ENCODE peak calls at places on chromosomes 2 and 18, in six cellular contexts. T is cardiac fibroblast; I is thoracic aorta; X is CD8-positive, alpha-beta memory T cell; Z is colonic mucosa; J is right cardiac atrium. Y is an unnamed sample.

GRCh38 chr2:157761520-157761919 is 114.6 kb downstream of the ACVR1 start:
- DNase-seq in T (peak), I (no peak), X (no peak), Z (no peak), J (no peak), Y (no peak)

GRCh38 chr18:77021075-77021474 is 111.5 kb downstream of the MBP start:
- DNase-seq in T (no peak), I (no peak), X (no peak), Z (no peak), J (no peak), Y (no peak)

GRCh38 chr18:3458378-3458777 is 8.4 kb downstream of the TGIF1 start:
- DNase-seq in T (no peak), I (no peak), X (no peak), Z (no peak), J (no peak), Y (peak)

GRCh38 chr2:101617786-101618185 is 79.7 kb upstream of the MAP4K4 start:
- DNase-seq in T (no peak), I (no peak), X (no peak), Z (no peak), J (no peak), Y (peak)

GRCh38 chr2:221518201-221518936 is 53.7 kb downstream of the EPHA4 start:
- DNase-seq in T (no peak), I (no peak), X (peak), Z (peak), J (no peak), Y (no peak)

GRCh38 chr2:95240556-95240955 is 33.2 kb downstream of the ZNF892 start:
- DNase-seq in T (no peak), I (no peak), X (no peak), Z (no peak), J (no peak), Y (no peak)

GRCh38 chr2:240836781-240837467 is 16.9 kb upstream of the KIF1A start:
- DNase-seq in T (peak), I (no peak), X (no peak), Z (no peak), J (peak), Y (no peak)

GRCh38 chr2:120267348-120267747 is 14.7 kb downstream of the RALB start:
- DNase-seq in T (no peak), I (no peak), X (no peak), Z (no peak), J (no peak), Y (no peak)

GRCh38 chr18:12773369-12773768 is 70.5 kb downstream of the PSMG2 start:
- DNase-seq in T (no peak), I (no peak), X (no peak), Z (no peak), J (no peak), Y (no peak)

GRCh38 chr2:146931109-146931508 is 913.7 kb upstream of the ACVR2A start:
- DNase-seq in T (no peak), I (no peak), X (no peak), Z (no peak), J (no peak), Y (no peak)

GRCh38 chr2:173407176-173407575 is 52.5 kb downstream of the CDCA7 start:
- DNase-seq in T (no peak), I (no peak), X (no peak), Z (no peak), J (no peak), Y (no peak)

GRCh38 chr2:12347049-12347448 is 369.7 kb upstream of the TRIB2 start:
- DNase-seq in T (no peak), I (no peak), X (no peak), Z (no peak), J (no peak), Y (no peak)

GRCh38 chr2:46388873-46389272 is 90.5 kb upstream of the TMEM247 start:
- DNase-seq in T (no peak), I (no peak), X (no peak), Z (no peak), J (peak), Y (no peak)

GRCh38 chr2:145927398-145927951 is 1407.6 kb upstream of the ZEB2 start:
- DNase-seq in T (peak), I (no peak), X (no peak), Z (no peak), J (no peak), Y (no peak)

GRCh38 chr2:175577405-175577986 is 396.0 kb upstream of the ATP5MC3 start:
- DNase-seq in T (no peak), I (no peak), X (no peak), Z (no peak), J (no peak), Y (no peak)

GRCh38 chr18:28594034-28594433 is 417.1 kb upstream of the CDH2 start:
- DNase-seq in T (peak), I (no peak), X (no peak), Z (no peak), J (no peak), Y (no peak)

GRCh38 chr2:214800180-214800579 is 9.3 kb downstream of the BARD1 start:
- DNase-seq in T (no peak), I (no peak), X (no peak), Z (no peak), J (no peak), Y (no peak)

GRCh38 chr2:122643725-122644329 is 888.4 kb downstream of the TSN start:
- DNase-seq in T (peak), I (no peak), X (no peak), Z (peak), J (no peak), Y (peak)

GRCh38 chr2:31810200-31810917 is 200.4 kb downstream of the MEMO1 start:
- DNase-seq in T (no peak), I (no peak), X (no peak), Z (no peak), J (no peak), Y (no peak)

GRCh38 chr2:105977212-105977611 is 216.9 kb downstream of the UXS1 start:
- DNase-seq in T (peak), I (no peak), X (no peak), Z (no peak), J (no peak), Y (no peak)

DNA sequence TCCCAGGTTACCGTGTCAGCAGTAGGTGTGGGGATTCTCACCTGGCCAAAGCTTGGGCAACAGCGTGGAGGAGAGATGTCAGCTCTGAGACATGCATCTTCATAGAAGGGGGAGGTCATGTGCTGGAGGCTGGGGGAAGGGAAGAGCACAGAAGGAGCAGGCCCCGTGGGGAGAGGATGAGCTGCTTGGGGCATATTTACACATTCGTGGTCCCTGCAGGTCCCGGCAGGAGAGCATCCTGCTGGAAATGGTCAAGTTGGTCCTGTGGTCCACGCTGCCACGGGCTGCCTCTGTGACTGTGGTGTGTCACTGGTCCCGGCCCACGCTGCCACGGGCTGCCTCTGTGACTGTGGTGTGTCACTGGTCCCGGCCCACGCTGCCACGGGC is 195.1 kb upstream of the TWIST2 start:
- DNase-seq in T (no peak), I (no peak), X (no peak), Z (no peak), J (no peak), Y (no peak)
- H3K4me3 ChIP-seq in T (no peak), I (no peak), X (no peak), Z (no peak), J (no peak), Y (no peak)

DNA sequence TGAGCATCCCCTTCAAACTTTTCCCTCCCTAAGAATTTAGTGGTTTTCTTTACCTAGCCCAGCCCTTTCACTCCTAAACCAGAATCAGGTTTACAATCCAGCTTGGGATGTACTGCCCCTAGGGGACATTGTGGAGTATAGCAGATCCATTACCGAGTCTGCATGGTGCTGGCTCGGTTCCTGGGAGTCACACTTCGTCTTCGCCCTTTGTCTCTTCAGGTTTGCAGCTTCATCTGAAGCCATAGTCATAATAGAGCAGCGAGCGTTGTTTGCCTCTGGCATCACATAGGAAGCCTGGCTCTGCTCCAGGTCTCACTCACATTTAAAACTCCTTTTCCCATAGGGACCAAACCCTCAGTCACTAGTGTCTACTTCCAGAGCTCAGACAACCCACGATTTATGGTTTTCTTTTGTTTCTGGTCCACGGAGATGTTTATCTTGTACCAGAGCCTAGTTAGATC is 16.8 kb upstream of the LYPD6 start:
- DNase-seq in T (peak), I (no peak), X (peak), Z (peak), J (peak), Y (peak)
- H3K4me3 ChIP-seq in T (no peak), I (no peak), X (no peak), Z (no peak), J (no peak), Y (no peak)

GRCh38 chr2:29113891-29114321 is 1.3 kb upstream of the CLIP4 start:
- DNase-seq in T (peak), I (no peak), X (no peak), Z (peak), J (peak), Y (no peak)
- H3K4me3 ChIP-seq in T (no peak), I (no peak), X (no peak), Z (no peak), J (no peak), Y (no peak)

GRCh38 chr18:57436193-57436964 is 1.2 kb downstream of the ONECUT2 start:
- DNase-seq in T (no peak), I (no peak), X (no peak), Z (no peak), J (no peak), Y (no peak)

GRCh38 chr18:57438669-57439616 is 3.8 kb downstream of the ONECUT2 start:
- DNase-seq in T (no peak), I (no peak), X (no peak), Z (no peak), J (no peak), Y (no peak)

GRCh38 chr18:57436965-57437333 is 1.8 kb downstream of the ONECUT2 start:
- DNase-seq in T (no peak), I (no peak), X (no peak), Z (no peak), J (no peak), Y (no peak)

GRCh38 chr18:57437782-57438668 is 2.9 kb downstream of the ONECUT2 start:
- DNase-seq in T (peak), I (no peak), X (no peak), Z (peak), J (peak), Y (peak)

GRCh38 chr18:57437433-57437781 is 2.2 kb downstream of the ONECUT2 start:
- DNase-seq in T (no peak), I (no peak), X (no peak), Z (no peak), J (no peak), Y (no peak)
- H3K4me3 ChIP-seq in T (no peak), I (peak), X (no peak), Z (no peak), J (peak), Y (peak)

Y was measured in A673.